ENCODE peak calls at places on chromosomes 11 and 22, in nine cellular contexts. N, S, L, A, P, K, X, T and E are unnamed samples.

GRCh38 chr11:45907911-45908370 is 870 bp upstream of the FREY1 start:
- DNase-seq in N (no peak), S (peak; percentile 78), L (no peak), A (no peak), P (no peak), K (no peak), X (no peak), T (no peak), E (no peak)

GRCh38 chr11:9868641-9869040 is 204.8 kb downstream of the SWAP70 start:
- DNase-seq in N (no peak), S (no peak), L (no peak), A (no peak), P (no peak), K (no peak), X (no peak), T (no peak), E (no peak)

GRCh38 chr22:27561301-27561820 is 240.2 kb downstream of the MN1 start:
- DNase-seq in N (no peak), S (no peak), L (no peak), A (no peak), P (no peak), K (no peak), X (no peak), T (no peak), E (no peak)

GRCh38 chr11:75200051-75200450 is 40.5 kb upstream of the TPBGL start:
- DNase-seq in N (no peak), S (peak; percentile 66), L (no peak), A (no peak), P (no peak), K (no peak), X (no peak), T (no peak), E (no peak)

GRCh38 chr11:95519912-95520311 is 269.7 kb downstream of the FAM76B start:
- DNase-seq in N (no peak), S (no peak), L (no peak), A (no peak), P (no peak), K (no peak), X (no peak), T (no peak), E (no peak)

GRCh38 chr11:129372609-129373488 is 2.8 kb upstream of the BARX2 start:
- DNase-seq in N (no peak), S (no peak), L (peak; percentile 81), A (no peak), P (no peak), K (no peak), X (no peak), T (no peak), E (no peak)

GRCh38 chr11:60780065-60780464 is 5.1 kb upstream of the MS4A10 start:
- DNase-seq in N (no peak), S (no peak), L (no peak), A (no peak), P (no peak), K (no peak), X (no peak), T (no peak), E (no peak)

GRCh38 chr11:65558785-65559509 is 788 bp upstream of the LTBP3 start:
- DNase-seq in N (no peak), S (peak; percentile 91), L (peak; percentile 82), A (no peak), P (no peak), K (no peak), X (no peak), T (no peak), E (peak; percentile 89)

GRCh38 chr11:77879218-77879617 is 58.3 kb downstream of the AAMDC start:
- DNase-seq in N (no peak), S (peak; percentile 82), L (no peak), A (peak; percentile 79), P (no peak), K (no peak), X (no peak), T (peak; percentile 3), E (peak; percentile 66)

GRCh38 chr11:97965849-97966646 is 1054.7 kb upstream of the CNTN5 start:
- DNase-seq in N (no peak), S (no peak), L (no peak), A (no peak), P (no peak), K (no peak), X (no peak), T (no peak), E (no peak)

GRCh38 chr22:26229910-26230309 is 60.6 kb downstream of the SEZ6L start:
- DNase-seq in N (no peak), S (no peak), L (no peak), A (no peak), P (no peak), K (no peak), X (no peak), T (no peak), E (no peak)

GRCh38 chr11:117528061-117528780 is 200.6 kb downstream of the CEP164 start:
- DNase-seq in N (no peak), S (no peak), L (no peak), A (no peak), P (no peak), K (no peak), X (no peak), T (no peak), E (no peak)

GRCh38 chr11:102878595-102878994 is 3.8 kb upstream of the MMP12 start:
- DNase-seq in N (no peak), S (no peak), L (no peak), A (no peak), P (no peak), K (no peak), X (no peak), T (no peak), E (no peak)

GRCh38 chr11:8312966-8313365 is 49.3 kb upstream of the LMO1 start:
- DNase-seq in N (no peak), S (peak; percentile 38), L (no peak), A (no peak), P (no peak), K (no peak), X (no peak), T (no peak), E (no peak)

GRCh38 chr11:60899021-60899936 is 7.1 kb downstream of the PRPF19 start:
- DNase-seq in N (no peak), S (peak; percentile 64), L (no peak), A (peak; percentile 52), P (peak; percentile 76), K (no peak), X (peak; percentile 67), T (no peak), E (peak; percentile 44)

GRCh38 chr11:71321433-71322191 is 69.2 kb upstream of the SHANK2 start:
- DNase-seq in N (no peak), S (peak; percentile 22), L (no peak), A (no peak), P (no peak), K (no peak), X (no peak), T (no peak), E (no peak)

GRCh38 chr11:2771758-2772466 is 72.1 kb upstream of the KCNQ1OT1 start:
- DNase-seq in N (no peak), S (peak; percentile 60), L (peak; percentile 50), A (no peak), P (no peak), K (peak; percentile 69), X (no peak), T (no peak), E (no peak)

GRCh38 chr11:1131033-1131911 is 26.5 kb upstream of the MUC5AC start:
- DNase-seq in N (no peak), S (peak; percentile 48), L (peak; percentile 69), A (no peak), P (no peak), K (no peak), X (peak; percentile 15), T (no peak), E (no peak)

GRCh38 chr22:29985912-29986311 is 94.4 kb upstream of the HORMAD2 start:
- DNase-seq in N (no peak), S (no peak), L (no peak), A (no peak), P (no peak), K (no peak), X (no peak), T (no peak), E (no peak)
- TF ChIP-seq EP300 in N (no peak), S (no peak), L (no peak), A (no peak), P (no peak), K (no peak), X (no peak), T (no peak), E (no peak)

GRCh38 chr11:36009469-36009868 is 65.6 kb downstream of the LDLRAD3 start:
- DNase-seq in N (no peak), S (no peak), L (no peak), A (no peak), P (peak; percentile 14), K (no peak), X (no peak), T (no peak), E (no peak)
- TF ChIP-seq EP300 in N (no peak), S (no peak), L (no peak), A (no peak), P (no peak), K (no peak), X (no peak), T (no peak), E (no peak)

DNA sequence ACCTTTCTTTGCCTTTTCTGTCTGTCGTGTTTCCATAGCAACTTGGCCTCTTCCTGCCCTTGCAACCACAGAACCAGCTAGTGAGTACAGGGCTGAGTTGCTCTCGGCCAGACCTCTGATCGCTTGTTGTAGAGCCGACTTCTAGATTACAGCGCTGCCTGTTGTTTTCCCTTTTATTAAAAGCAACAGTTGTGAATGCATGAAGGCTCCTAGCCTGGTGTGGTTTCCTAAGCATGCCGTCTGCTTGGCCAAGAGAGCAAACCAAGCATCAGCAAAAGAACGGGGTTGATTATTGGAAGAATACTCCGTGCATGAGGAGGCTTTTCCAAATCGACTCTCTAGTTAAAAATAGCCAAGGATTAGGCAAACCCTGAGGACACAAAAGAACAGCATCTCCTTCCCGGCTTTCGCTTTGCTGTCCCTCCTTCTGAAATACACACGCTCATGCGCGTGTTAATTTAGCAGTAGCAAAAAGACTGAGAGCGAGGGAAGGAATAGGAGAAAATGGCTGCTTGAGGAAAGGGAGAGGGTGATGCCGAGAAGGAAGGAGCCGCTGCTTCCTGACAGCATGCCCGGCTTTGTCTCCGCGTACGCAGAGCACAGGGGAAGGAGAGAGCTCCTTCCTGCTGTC is 71.5 kb upstream of the TTC12 start:
- DNase-seq in N (no peak), S (no peak), L (no peak), A (peak; percentile 5), P (no peak), K (no peak), X (no peak), T (no peak), E (peak; percentile 35)
- TF ChIP-seq EP300 in N (no peak), S (no peak), L (no peak), A (no peak), P (no peak), K (no peak), X (no peak), T (no peak), E (no peak)

GRCh38 chr11:94194712-94195111 is 66.1 kb downstream of the PANX1 start:
- DNase-seq in N (no peak), S (no peak), L (peak; percentile 50), A (no peak), P (no peak), K (no peak), X (no peak), T (no peak), E (no peak)

GRCh38 chr11:94198718-94199117 is 70.1 kb downstream of the PANX1 start:
- DNase-seq in N (no peak), S (no peak), L (no peak), A (no peak), P (no peak), K (no peak), X (no peak), T (no peak), E (no peak)

GRCh38 chr11:94196363-94196762 is 67.7 kb downstream of the PANX1 start:
- DNase-seq in N (no peak), S (no peak), L (no peak), A (no peak), P (no peak), K (no peak), X (no peak), T (no peak), E (no peak)

GRCh38 chr11:94193288-94193687 is 64.6 kb downstream of the PANX1 start:
- DNase-seq in N (no peak), S (no peak), L (no peak), A (no peak), P (peak; percentile 13), K (no peak), X (no peak), T (no peak), E (no peak)
- TF ChIP-seq EP300 in N (no peak), S (no peak), L (no peak), A (no peak), P (no peak), K (no peak), X (no peak), T (no peak), E (no peak)